ENCODE peak calls at places on chromosome X, in eight cellular contexts. One of them, this sample, is unnamed.

GRCh38 chrX:323721-324628 is 5.4 kb upstream of the GTPBP6 start:
- DNase-seq in NCI-H2081: no peak
- DNase-seq in GM23338: peak
- DNase-seq in HS-5: peak
- DNase-seq in fibroblast of the conjunctiva: no peak
- DNase-seq in NCI-H1694 treated with DMSO at 0.1 percent for 48 hours: no peak
- DNase-seq in upper lobe of right lung: peak
- DNase-seq in right atrium auricular region: no peak
- DNase-seq in this sample: peak

GRCh38 chrX:103586314-103586646 is 965 bp downstream of the TCEAL4 start:
- DNase-seq in NCI-H2081: no peak
- DNase-seq in HS-5: no peak
- DNase-seq in NCI-H1694 treated with DMSO at 0.1 percent for 48 hours: no peak
- DNase-seq in GM23338: no peak
- DNase-seq in fibroblast of the conjunctiva: no peak
- DNase-seq in upper lobe of right lung: peak
- DNase-seq in right atrium auricular region: no peak
- DNase-seq in this sample: no peak

GRCh38 chrX:39903937-39904336 is 193.8 kb downstream of the BCOR start:
- DNase-seq in upper lobe of right lung: no peak
- DNase-seq in GM23338: no peak
- DNase-seq in NCI-H1694 treated with DMSO at 0.1 percent for 48 hours: no peak
- DNase-seq in right atrium auricular region: no peak
- DNase-seq in fibroblast of the conjunctiva: no peak
- DNase-seq in HS-5: peak
- DNase-seq in NCI-H2081: no peak
- DNase-seq in this sample: no peak

GRCh38 chrX:127030011-127030738 is 210.6 kb downstream of the PRR32 start:
- DNase-seq in right atrium auricular region: no peak
- DNase-seq in GM23338: no peak
- DNase-seq in NCI-H1694 treated with DMSO at 0.1 percent for 48 hours: no peak
- DNase-seq in NCI-H2081: no peak
- DNase-seq in upper lobe of right lung: no peak
- DNase-seq in fibroblast of the conjunctiva: no peak
- DNase-seq in HS-5: no peak
- DNase-seq in this sample: no peak

GRCh38 chrX:21798677-21799219 is 40.7 kb upstream of the MBTPS2 start:
- DNase-seq in right atrium auricular region: no peak
- DNase-seq in fibroblast of the conjunctiva: peak
- DNase-seq in upper lobe of right lung: no peak
- DNase-seq in NCI-H2081: peak
- DNase-seq in NCI-H1694 treated with DMSO at 0.1 percent for 48 hours: no peak
- DNase-seq in HS-5: no peak
- DNase-seq in GM23338: no peak
- DNase-seq in this sample: no peak

GRCh38 chrX:132292753-132293152 is 73.5 kb upstream of the RAP2C start:
- DNase-seq in right atrium auricular region: no peak
- DNase-seq in upper lobe of right lung: no peak
- DNase-seq in NCI-H2081: no peak
- DNase-seq in GM23338: peak
- DNase-seq in fibroblast of the conjunctiva: peak
- DNase-seq in HS-5: peak
- DNase-seq in NCI-H1694 treated with DMSO at 0.1 percent for 48 hours: no peak
- DNase-seq in this sample: no peak

GRCh38 chrX:37361596-37361995 is 12.4 kb downstream of the PRRG1 start:
- DNase-seq in right atrium auricular region: no peak
- DNase-seq in HS-5: no peak
- DNase-seq in NCI-H2081: no peak
- DNase-seq in GM23338: no peak
- DNase-seq in upper lobe of right lung: no peak
- DNase-seq in NCI-H1694 treated with DMSO at 0.1 percent for 48 hours: no peak
- DNase-seq in fibroblast of the conjunctiva: no peak
- DNase-seq in this sample: no peak

GRCh38 chrX:152072236-152072635 is 66.1 kb downstream of the MAGEA10 start:
- DNase-seq in GM23338: no peak
- DNase-seq in HS-5: peak
- DNase-seq in NCI-H1694 treated with DMSO at 0.1 percent for 48 hours: no peak
- DNase-seq in upper lobe of right lung: no peak
- DNase-seq in NCI-H2081: no peak
- DNase-seq in right atrium auricular region: no peak
- DNase-seq in fibroblast of the conjunctiva: peak
- DNase-seq in this sample: no peak

GRCh38 chrX:133726211-133726630 is 259.2 kb downstream of the GPC3 start:
- DNase-seq in GM23338: no peak
- DNase-seq in NCI-H2081: no peak
- DNase-seq in right atrium auricular region: no peak
- DNase-seq in upper lobe of right lung: no peak
- DNase-seq in HS-5: peak
- DNase-seq in fibroblast of the conjunctiva: peak
- DNase-seq in NCI-H1694 treated with DMSO at 0.1 percent for 48 hours: no peak
- DNase-seq in this sample: no peak

This sample was measured in spleen.